ENCODE peak calls at places on chromosome 7, in ten cellular contexts. L is fibroblast of pulmonary artery; M is left colon; F is amniotic stem cell; X is NCI-H2029; N is GM12891; J is activated CD4-positive, alpha-beta T cell treated with anti-CD3 and anti-CD28 coated beads, Interleukin-2, amount 50 U/mL, for 1 hour; C is NCI-H1930; D is fibroblast of villous mesenchyme; U is stimulated activated CD8-positive, alpha-beta memory T cell treated with anti-CD3 and anti-CD28 coated beads, Interleukin-7, amount 100 ng/mL, for 48 hours. A is an unnamed sample.

GRCh38 chr7:158257001-158257400 is 330.6 kb downstream of the PTPRN2 start:
- DNase-seq in U (no peak), M (peak), F (no peak), D (no peak), J (no peak), X (no peak), N (no peak), L (no peak), C (no peak), A (no peak)

GRCh38 chr7:136869006-136869961 is 832 bp downstream of the CHRM2 start:
- DNase-seq in U (no peak), F (no peak), L (no peak), D (peak), X (no peak), M (no peak), N (no peak), C (no peak), J (no peak), A (no peak)

GRCh38 chr7:32023353-32023752 is 46.9 kb downstream of the PDE1C start:
- DNase-seq in U (no peak), J (no peak), D (no peak), M (no peak), X (no peak), C (no peak), L (no peak), N (no peak), F (no peak), A (no peak)

GRCh38 chr7:101606176-101606923 is 22.7 kb downstream of the MYL10 start:
- DNase-seq in X (no peak), F (no peak), L (no peak), U (no peak), C (no peak), D (no peak), J (no peak), M (no peak), N (no peak), A (no peak)

GRCh38 chr7:132131196-132131595 is 445.1 kb downstream of the PLXNA4 start:
- DNase-seq in D (no peak), J (no peak), F (no peak), U (no peak), N (no peak), M (no peak), L (no peak), C (no peak), X (no peak), A (no peak)

GRCh38 chr7:17139081-17139480 is 159.4 kb upstream of the AHR start:
- DNase-seq in C (no peak), F (no peak), L (no peak), J (no peak), U (no peak), M (no peak), X (no peak), N (no peak), D (no peak), A (no peak)

GRCh38 chr7:133429371-133429770 is 176.5 kb downstream of the EXOC4 start:
- DNase-seq in C (no peak), F (no peak), L (peak), J (no peak), N (no peak), U (no peak), M (no peak), D (peak), X (no peak), A (no peak)

GRCh38 chr7:150791304-150791703 is 8.9 kb downstream of the TMEM176B start:
- DNase-seq in D (no peak), M (no peak), U (no peak), C (no peak), L (no peak), N (no peak), J (no peak), X (no peak), F (no peak), A (no peak)

GRCh38 chr7:102883098-102883860 is 29.5 kb upstream of the LRRC17 start:
- DNase-seq in D (peak), L (peak), U (no peak), X (no peak), J (no peak), M (no peak), N (no peak), F (no peak), C (no peak), A (no peak)

GRCh38 chr7:510061-510481 is 9.6 kb downstream of the PDGFA start:
- DNase-seq in F (no peak), J (no peak), D (no peak), M (peak), C (no peak), L (no peak), U (no peak), N (no peak), X (no peak), A (no peak)

A was measured in GM19239.